ENCODE peak calls at places on chromosome 22, in seven cellular contexts. W is kidney tubule cell, G is NCI-H1092, A is nucleus accumbens, R is HEK293T, Q is HCEC 1CT, E is activated T-cell treated with anti-CD3 and anti-CD28 coated beads for 1 hour. P is an unnamed sample.

GRCh38 chr22:22599248-22599647 is 40.2 kb upstream of the PRAME start:
- DNase-seq in W (no peak), G (no peak), A (no peak), R (no peak), Q (no peak), E (no peak), P (no peak)

GRCh38 chr22:50179937-50180726 is 5.6 kb upstream of the TRABD start:
- DNase-seq in W (no peak), G (no peak), A (no peak), R (no peak), Q (no peak), E (no peak), P (no peak)

GRCh38 chr22:45240810-45241631 is at the start of gene KIAA0930:
- DNase-seq in W (peak), G (no peak), A (peak), R (peak), Q (peak), E (peak), P (peak)

GRCh38 chr22:41976070-41976901 is 7.0 kb downstream of the SEPTIN3 start:
- DNase-seq in W (no peak), G (peak), A (peak), R (peak), Q (no peak), E (peak), P (no peak)

GRCh38 chr22:28051787-28052356 is 132.8 kb upstream of the PITPNB start:
- DNase-seq in W (peak), G (peak), A (peak), R (peak), Q (peak), E (peak), P (peak)

GRCh38 chr22:48490513-48491411 is 1336.9 kb downstream of the BRD1 start:
- DNase-seq in W (no peak), G (no peak), A (no peak), R (no peak), Q (no peak), E (no peak), P (no peak)

GRCh38 chr22:29581799-29582198 is 886 bp upstream of the NIPSNAP1 start:
- DNase-seq in W (no peak), G (no peak), A (no peak), R (no peak), Q (no peak), E (no peak), P (no peak)

GRCh38 chr22:47780281-47780875 is 1017.9 kb downstream of the TBC1D22A start:
- DNase-seq in W (no peak), G (no peak), A (no peak), R (no peak), Q (no peak), E (no peak), P (no peak)

GRCh38 chr22:40345271-40345670 is 1.0 kb upstream of the ADSL start:
- DNase-seq in W (peak), G (no peak), A (no peak), R (no peak), Q (peak), E (no peak), P (no peak)

GRCh38 chr22:32233091-32233490 is 22.1 kb downstream of the SLC5A4 start:
- DNase-seq in W (no peak), G (no peak), A (no peak), R (no peak), Q (no peak), E (no peak), P (no peak)

GRCh38 chr22:22902247-22902962 is 14.8 kb downstream of the IGLL5 start:
- DNase-seq in W (no peak), G (no peak), A (no peak), R (no peak), Q (no peak), E (no peak), P (no peak)

GRCh38 chr22:46828323-46829139 is 66.1 kb downstream of the TBC1D22A start:
- DNase-seq in W (peak), G (no peak), A (no peak), R (no peak), Q (no peak), E (no peak), P (no peak)

GRCh38 chr22:45422237-45422983 is 8.9 kb downstream of the RIBC2 start:
- DNase-seq in W (no peak), G (no peak), A (no peak), R (no peak), Q (no peak), E (no peak), P (no peak)

P was measured in NT2/D1.